ENCODE peak calls at places on chromosomes 3 and 15, in seven cellular contexts. G, D, O, Z, P, L and J are unnamed samples.

GRCh38 chr3:196569003-196569516 is 600 bp downstream of the FBXO45 start:
- DNase-seq in O (no peak), G (no peak), P (no peak), L (peak; percentile 19), D (peak; percentile 56), Z (peak; percentile 79), J (peak; percentile 21)

GRCh38 chr15:86555114-86555513 is 475.4 kb downstream of the AGBL1 start:
- DNase-seq in L (no peak), G (no peak), P (no peak), O (no peak), D (no peak), Z (no peak), J (no peak)

GRCh38 chr3:128081226-128081625 is 29.0 kb downstream of the SEC61A1 start:
- DNase-seq in P (no peak), G (no peak), O (no peak), D (no peak), Z (no peak), L (no peak), J (no peak)

GRCh38 chr3:14268897-14269296 is 90.3 kb downstream of the LSM3 start:
- DNase-seq in G (no peak), P (no peak), Z (no peak), D (no peak), L (no peak), O (no peak), J (no peak)

GRCh38 chr15:54029076-54029475 is 50.8 kb downstream of the UNC13C start:
- DNase-seq in D (no peak), P (no peak), O (no peak), Z (no peak), G (no peak), L (no peak), J (no peak)

GRCh38 chr3:147269907-147270306 is 136.4 kb downstream of the ZIC4 start:
- DNase-seq in Z (no peak), O (no peak), G (no peak), P (no peak), D (no peak), L (no peak), J (no peak)

GRCh38 chr3:86951343-86951742 is 39.6 kb downstream of the VGLL3 start:
- DNase-seq in P (no peak), G (no peak), Z (no peak), D (no peak), L (peak; percentile 86), O (no peak), J (no peak)

GRCh38 chr3:43998841-43999805 is 242.6 kb upstream of the TOPAZ1 start:
- DNase-seq in L (peak; percentile 74), P (no peak), O (no peak), Z (peak; percentile 74), D (no peak), G (peak; percentile 5), J (no peak)

GRCh38 chr15:94526071-94526689 is 294.8 kb downstream of the MCTP2 start:
- DNase-seq in D (no peak), O (no peak), P (no peak), L (no peak), G (peak; percentile 3), Z (no peak), J (no peak)

GRCh38 chr3:61776390-61776789 is 215.0 kb downstream of the PTPRG start:
- DNase-seq in O (no peak), Z (no peak), P (no peak), G (no peak), L (no peak), D (no peak), J (no peak)

GRCh38 chr15:70429323-70429722 is 331.6 kb upstream of the TLE3 start:
- DNase-seq in D (no peak), O (no peak), P (no peak), G (no peak), Z (no peak), L (no peak), J (no peak)

GRCh38 chr3:45606991-45607712 is 12.6 kb downstream of the LIMD1 start:
- DNase-seq in O (no peak), D (no peak), Z (no peak), G (no peak), P (no peak), L (peak; percentile 49), J (no peak)
- H3K4me3 ChIP-seq in O (no peak overlapping the region), D (no peak overlapping the region), Z (no peak overlapping the region), G (no peak overlapping the region), P (no peak overlapping the region), L (no peak overlapping the region), J (no peak overlapping the region)

DNA sequence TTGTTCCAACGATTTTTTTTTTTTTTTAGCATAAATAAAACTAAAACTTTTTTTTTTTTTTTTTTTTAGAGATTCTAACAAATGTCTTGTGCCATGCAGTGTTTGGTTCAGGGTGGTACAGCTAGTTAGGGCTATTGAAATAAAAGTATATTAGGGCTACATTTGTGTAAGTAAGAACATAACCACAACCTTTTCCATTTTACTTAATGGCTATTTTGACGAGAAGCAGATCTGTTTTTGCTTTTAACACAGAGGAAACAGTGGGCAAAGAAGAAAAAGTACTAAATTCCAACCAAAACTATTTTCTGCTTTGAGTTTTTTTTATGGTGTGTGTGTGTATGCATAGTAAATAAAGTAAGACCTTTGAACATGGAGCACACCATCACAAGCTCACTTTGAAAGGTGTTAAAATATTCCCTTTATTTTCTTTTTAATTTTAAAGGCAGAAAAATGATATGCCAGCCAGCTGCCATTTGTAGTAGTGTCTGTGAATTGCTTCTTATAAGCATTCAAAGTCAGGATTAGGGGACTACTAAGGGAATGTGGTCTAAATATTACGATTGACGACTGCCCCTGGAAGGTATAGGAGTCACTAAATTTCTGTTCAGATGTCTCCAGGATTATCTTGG is 3.0 kb downstream of the RARB start:
- DNase-seq in L (no peak), G (no peak), D (no peak), Z (no peak), O (no peak), P (no peak), J (no peak)
- H3K4me3 ChIP-seq in L (no peak overlapping the region), G (no peak overlapping the region), D (peak overlapping the region; percentile 67), Z (no peak overlapping the region), O (no peak overlapping the region), P (no peak overlapping the region), J (no peak overlapping the region)

GRCh38 chr15:63047792-63048114 is 5.2 kb downstream of the TPM1 start:
- DNase-seq in G (no peak), Z (no peak), D (no peak), L (no peak), O (no peak), P (no peak), J (no peak)

GRCh38 chr15:63048986-63049665 is 6.6 kb downstream of the TPM1 start:
- DNase-seq in L (peak; percentile 47), Z (peak; percentile 76), D (peak; percentile 55), P (no peak), O (peak; percentile 40), G (peak; percentile 33), J (no peak)

GRCh38 chr15:63045438-63046278 is 3.1 kb downstream of the TPM1 start:
- DNase-seq in P (no peak), D (no peak), Z (no peak), O (no peak), G (no peak), L (no peak), J (no peak)

GRCh38 chr15:63048115-63048985 is 5.8 kb downstream of the TPM1 start:
- DNase-seq in D (peak; percentile 93), P (peak; percentile 83), O (peak; percentile 84), L (peak; percentile 91), G (peak; percentile 74), Z (peak; percentile 96), J (peak; percentile 72)

DNA sequence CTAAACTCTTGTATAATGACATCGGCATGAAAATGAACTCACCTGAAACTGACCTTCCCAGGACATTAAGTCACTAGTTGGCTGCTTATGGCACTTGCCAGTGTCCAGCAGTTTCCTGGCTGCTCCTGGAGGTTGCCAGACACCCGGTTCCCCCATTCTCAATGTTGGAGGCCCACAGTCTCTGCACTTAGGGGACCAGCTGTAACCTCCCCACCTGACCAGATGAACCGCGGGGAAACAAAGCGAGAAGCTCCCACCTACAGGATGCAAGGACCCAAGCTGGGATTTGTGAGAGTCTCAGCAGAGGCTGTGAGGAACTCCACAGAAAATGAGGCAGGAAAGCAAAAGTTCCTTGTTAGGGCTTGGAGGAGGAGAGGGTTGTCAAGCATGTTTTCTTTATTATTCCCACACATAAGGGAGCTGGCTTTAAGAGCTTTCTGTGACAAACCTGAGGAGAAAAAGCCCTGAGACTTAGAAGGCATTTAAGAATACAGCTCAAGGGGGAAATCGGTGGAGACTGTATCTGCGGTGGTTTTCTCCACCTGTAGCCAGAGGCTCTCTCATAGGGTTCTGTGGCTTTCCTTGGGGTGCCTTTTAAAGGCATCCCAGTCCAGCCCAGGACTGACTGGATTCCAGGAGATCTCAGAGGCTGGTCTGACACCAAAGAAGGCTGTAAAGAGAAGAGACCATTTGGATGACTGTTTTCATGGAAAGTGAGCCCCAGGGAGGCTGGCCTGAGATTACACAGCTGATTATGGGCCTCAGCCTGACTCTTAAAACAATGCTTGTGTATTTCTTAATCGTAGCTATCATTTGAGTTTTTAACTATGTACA is 4.6 kb downstream of the TPM1 start:
- DNase-seq in P (no peak), O (no peak), D (no peak), Z (no peak), G (no peak), L (no peak), J (no peak)
- H3K4me3 ChIP-seq in P (no peak overlapping the region), O (no peak overlapping the region), D (peak overlapping the region; percentile 87), Z (peak overlapping the region; percentile 95), G (peak overlapping the region; percentile 83), L (peak overlapping the region; percentile 58), J (no peak overlapping the region)

GRCh38 chr3:10600159-10601125 is 95.1 kb upstream of the ATP2B2 start:
- DNase-seq in O (no peak), Z (no peak), G (no peak), D (no peak), L (no peak), P (no peak), J (no peak)

GRCh38 chr3:10601131-10601856 is 95.9 kb upstream of the ATP2B2 start:
- DNase-seq in L (no peak), Z (no peak), O (no peak), P (no peak), G (no peak), D (no peak), J (no peak)

GRCh38 chr3:10599017-10599416 is 93.6 kb upstream of the ATP2B2 start:
- DNase-seq in P (no peak), Z (no peak), O (no peak), L (no peak), G (no peak), D (no peak), J (no peak)

GRCh38 chr3:10597733-10598132 is 92.3 kb upstream of the ATP2B2 start:
- DNase-seq in P (no peak), Z (no peak), G (no peak), L (no peak), O (no peak), D (no peak), J (no peak)

DNA sequence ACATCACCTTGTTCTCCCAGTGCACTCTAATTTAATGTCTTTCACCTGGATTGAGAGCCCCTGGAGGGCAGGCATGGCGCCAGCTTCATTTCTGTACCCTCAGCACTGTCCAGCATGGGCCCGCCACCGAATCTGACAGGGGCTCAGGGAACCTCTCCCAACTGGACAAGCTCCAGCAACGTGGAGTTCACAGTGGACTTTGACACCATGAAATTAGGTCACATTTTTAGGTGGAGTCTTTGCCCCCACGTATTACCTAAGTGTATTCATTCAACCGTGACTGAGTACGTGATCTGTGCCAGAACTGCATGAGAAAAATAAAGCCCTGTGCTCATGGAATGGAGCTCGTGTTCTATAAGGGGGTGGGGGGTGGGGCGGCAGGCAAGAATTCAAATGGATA is 94.1 kb upstream of the ATP2B2 start:
- DNase-seq in P (no peak), G (no peak), O (no peak), Z (no peak), L (no peak), D (no peak), J (no peak)
- H3K4me3 ChIP-seq in P (no peak overlapping the region), G (no peak overlapping the region), O (no peak overlapping the region), Z (no peak overlapping the region), L (no peak overlapping the region), D (no peak overlapping the region), J (no peak overlapping the region)

GRCh38 chr3:151096697-151097096 is 11.2 kb downstream of the MED12L start:
- DNase-seq in P (no peak), L (no peak), D (no peak), G (no peak), O (no peak), Z (no peak), J (no peak)
- H3K4me3 ChIP-seq in P (no peak overlapping the region), L (no peak overlapping the region), D (no peak overlapping the region), G (no peak overlapping the region), O (no peak overlapping the region), Z (no peak overlapping the region), J (no peak overlapping the region)